ENCODE peak calls at places on chromosomes 3 and 15, in five cellular contexts. One of them, this sample, is unnamed.

GRCh38 chr3:171001957-171002694 is 24.4 kb downstream of the SLC2A2 start:
- DNase-seq in progenitor cell of endocrine pancreas: no peak
- DNase-seq in prostate gland: no peak
- DNase-seq in K562: no peak
- DNase-seq in RWPE2: no peak
- DNase-seq in this sample: no peak

GRCh38 chr15:52233405-52233804 is 42.2 kb upstream of the GNB5 start:
- DNase-seq in progenitor cell of endocrine pancreas: no peak
- DNase-seq in prostate gland: no peak
- DNase-seq in K562: no peak
- DNase-seq in RWPE2: no peak
- DNase-seq in this sample: no peak

GRCh38 chr3:43621406-43621973 is 321 bp downstream of the ANO10 start:
- DNase-seq in progenitor cell of endocrine pancreas: peak; percentile 17
- DNase-seq in prostate gland: peak; percentile 40
- DNase-seq in K562: no peak
- DNase-seq in RWPE2: peak; percentile 62
- DNase-seq in this sample: no peak

GRCh38 chr3:119731545-119732343 is 28.9 kb downstream of the CFAP91 start:
- DNase-seq in progenitor cell of endocrine pancreas: no peak
- DNase-seq in prostate gland: no peak
- DNase-seq in K562: no peak
- DNase-seq in RWPE2: no peak
- DNase-seq in this sample: no peak

GRCh38 chr3:129421236-129421883 is 7.1 kb downstream of the EFCAB12 start:
- DNase-seq in progenitor cell of endocrine pancreas: no peak
- DNase-seq in prostate gland: no peak
- DNase-seq in K562: no peak
- DNase-seq in RWPE2: no peak
- DNase-seq in this sample: no peak

GRCh38 chr3:51888463-51889105 is 13.2 kb upstream of the IQCF5 start:
- DNase-seq in progenitor cell of endocrine pancreas: no peak
- DNase-seq in prostate gland: no peak
- DNase-seq in K562: peak; percentile 77
- DNase-seq in RWPE2: no peak
- DNase-seq in this sample: no peak

GRCh38 chr3:185250247-185250646 is 3.6 kb downstream of the EHHADH start:
- DNase-seq in progenitor cell of endocrine pancreas: no peak
- DNase-seq in prostate gland: no peak
- DNase-seq in K562: no peak
- DNase-seq in RWPE2: no peak
- DNase-seq in this sample: no peak

GRCh38 chr15:56608140-56608778 is 125.0 kb downstream of the ZNF280D start:
- DNase-seq in progenitor cell of endocrine pancreas: no peak
- DNase-seq in prostate gland: no peak
- DNase-seq in K562: no peak
- DNase-seq in RWPE2: no peak
- DNase-seq in this sample: no peak

GRCh38 chr3:70096376-70097055 is 97.0 kb downstream of the SAMMSON start:
- DNase-seq in progenitor cell of endocrine pancreas: no peak
- DNase-seq in prostate gland: no peak
- DNase-seq in K562: no peak
- DNase-seq in RWPE2: no peak
- DNase-seq in this sample: no peak

GRCh38 chr3:72639736-72640135 is 208.5 kb downstream of the SHQ1 start:
- DNase-seq in progenitor cell of endocrine pancreas: no peak
- DNase-seq in prostate gland: no peak
- DNase-seq in K562: no peak
- DNase-seq in RWPE2: no peak
- DNase-seq in this sample: no peak

GRCh38 chr3:154175041-154175440 is 53.9 kb downstream of the ARHGEF26 start:
- DNase-seq in progenitor cell of endocrine pancreas: no peak
- DNase-seq in prostate gland: no peak
- DNase-seq in K562: no peak
- DNase-seq in RWPE2: no peak
- DNase-seq in this sample: no peak

GRCh38 chr3:27659279-27660021 is 62.7 kb downstream of the EOMES start:
- DNase-seq in progenitor cell of endocrine pancreas: peak; percentile 28
- DNase-seq in prostate gland: peak; percentile 25
- DNase-seq in K562: peak; percentile 70
- DNase-seq in RWPE2: no peak
- DNase-seq in this sample: no peak

GRCh38 chr15:51105430-51106016 is 10.8 kb upstream of the TNFAIP8L3 start:
- DNase-seq in progenitor cell of endocrine pancreas: no peak
- DNase-seq in prostate gland: no peak
- DNase-seq in K562: no peak
- DNase-seq in RWPE2: no peak
- DNase-seq in this sample: no peak

GRCh38 chr3:154758109-154758868 is 321.8 kb upstream of the MME start:
- DNase-seq in progenitor cell of endocrine pancreas: no peak
- DNase-seq in prostate gland: peak; percentile 17
- DNase-seq in K562: no peak
- DNase-seq in RWPE2: no peak
- DNase-seq in this sample: peak; percentile 74

GRCh38 chr15:56871867-56872266 is 46.6 kb upstream of the TCF12 start:
- DNase-seq in progenitor cell of endocrine pancreas: no peak
- DNase-seq in prostate gland: no peak
- DNase-seq in K562: no peak
- DNase-seq in RWPE2: no peak
- DNase-seq in this sample: no peak

GRCh38 chr3:132543016-132543739 is 53.9 kb upstream of the ACKR4 start:
- DNase-seq in progenitor cell of endocrine pancreas: no peak
- DNase-seq in prostate gland: no peak
- DNase-seq in K562: no peak
- DNase-seq in RWPE2: no peak
- DNase-seq in this sample: no peak

GRCh38 chr15:76377751-76378150 is 41.2 kb downstream of the ISL2 start:
- DNase-seq in progenitor cell of endocrine pancreas: no peak
- DNase-seq in prostate gland: no peak
- DNase-seq in K562: no peak
- DNase-seq in RWPE2: no peak
- DNase-seq in this sample: no peak

GRCh38 chr15:66454143-66454542 is 43.4 kb downstream of the SNAPC5 start:
- DNase-seq in progenitor cell of endocrine pancreas: no peak
- DNase-seq in prostate gland: no peak
- DNase-seq in K562: no peak
- DNase-seq in RWPE2: no peak
- DNase-seq in this sample: no peak

DNA sequence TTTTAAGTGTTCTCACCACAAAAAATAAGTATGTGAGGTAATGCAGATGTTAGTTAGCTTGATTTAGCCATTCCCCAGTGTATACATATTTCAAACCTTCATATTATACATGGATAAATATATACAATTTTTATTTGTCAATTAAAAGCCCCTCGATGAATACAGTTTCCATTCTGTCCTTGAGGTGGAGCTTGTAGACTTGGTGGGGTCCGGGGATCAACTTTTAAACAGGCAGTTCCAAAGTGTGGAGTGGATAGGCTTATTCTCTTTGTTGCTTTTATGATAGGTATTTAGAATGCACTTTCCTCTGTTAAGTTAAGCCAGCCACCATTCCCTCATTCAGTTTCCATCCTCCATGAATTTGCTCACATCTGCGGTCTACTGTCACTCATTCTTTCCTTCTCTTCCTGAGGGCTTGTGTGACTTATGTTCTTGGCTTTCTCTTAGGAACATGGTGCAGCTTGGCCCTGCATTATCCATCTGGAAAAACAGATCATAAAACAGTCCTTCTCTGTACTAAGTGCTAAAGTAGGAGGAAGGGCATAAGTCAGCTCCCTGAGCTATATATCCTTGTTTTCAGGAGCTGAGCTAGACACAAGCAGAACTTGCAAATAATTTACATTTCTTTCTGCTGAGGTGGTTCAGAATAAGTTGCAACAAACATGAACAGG is 149.1 kb downstream of the NFKBIZ start:
- DNase-seq in progenitor cell of endocrine pancreas: no peak
- DNase-seq in prostate gland: no peak
- DNase-seq in K562: no peak
- DNase-seq in RWPE2: no peak
- DNase-seq in this sample: peak; percentile 22
- TF ChIP-seq CTCF in progenitor cell of endocrine pancreas: no peak
- TF ChIP-seq CTCF in prostate gland: no peak
- TF ChIP-seq CTCF in K562: no peak
- TF ChIP-seq CTCF in RWPE2: no peak
- TF ChIP-seq CTCF in this sample: no peak

GRCh38 chr3:32719335-32719734 is 34.3 kb downstream of the CNOT10 start:
- DNase-seq in progenitor cell of endocrine pancreas: no peak
- DNase-seq in prostate gland: no peak
- DNase-seq in K562: no peak
- DNase-seq in RWPE2: no peak
- DNase-seq in this sample: no peak
- TF ChIP-seq CTCF in progenitor cell of endocrine pancreas: peak; percentile 10
- TF ChIP-seq CTCF in prostate gland: no peak
- TF ChIP-seq CTCF in K562: no peak
- TF ChIP-seq CTCF in RWPE2: no peak
- TF ChIP-seq CTCF in this sample: no peak

DNA sequence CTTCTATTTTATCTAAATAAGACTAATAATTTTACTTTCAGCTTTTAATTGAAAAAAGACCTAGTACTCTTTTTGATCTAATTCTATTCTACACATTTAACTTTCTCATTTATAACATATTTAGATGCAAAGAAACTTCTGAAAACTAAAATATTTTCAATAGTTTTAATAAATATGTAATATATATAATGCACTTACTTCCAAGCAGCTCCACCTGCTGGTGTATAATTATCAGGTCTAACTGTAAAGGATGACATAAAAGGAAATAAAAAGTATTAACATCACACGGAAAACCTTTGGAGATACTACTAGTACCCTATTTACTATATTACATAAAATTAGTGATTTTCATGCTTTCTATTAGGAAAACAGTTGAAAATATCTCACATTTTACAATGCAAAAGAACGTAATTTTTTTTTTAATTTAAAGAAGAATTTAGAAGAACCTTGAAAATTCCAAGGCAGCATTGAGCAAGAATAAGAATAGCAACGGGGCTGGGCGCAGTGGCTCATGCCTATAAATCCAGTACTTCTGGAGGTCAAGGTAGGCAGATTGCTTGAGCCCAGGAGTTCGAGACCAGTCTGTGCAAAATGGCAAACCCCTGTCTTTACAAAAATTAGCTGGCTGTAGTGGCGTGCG is 10.2 kb downstream of the PLSCR5 start:
- DNase-seq in progenitor cell of endocrine pancreas: no peak
- DNase-seq in prostate gland: no peak
- DNase-seq in K562: no peak
- DNase-seq in RWPE2: no peak
- DNase-seq in this sample: no peak
- TF ChIP-seq CTCF in progenitor cell of endocrine pancreas: peak; percentile 58
- TF ChIP-seq CTCF in prostate gland: peak; percentile 14
- TF ChIP-seq CTCF in K562: peak; percentile 10
- TF ChIP-seq CTCF in RWPE2: peak; percentile 82
- TF ChIP-seq CTCF in this sample: peak; percentile 52

GRCh38 chr15:99393641-99394040 is 142.4 kb downstream of the LRRC28 start:
- DNase-seq in progenitor cell of endocrine pancreas: no peak
- DNase-seq in prostate gland: no peak
- DNase-seq in K562: no peak
- DNase-seq in RWPE2: no peak
- DNase-seq in this sample: no peak

GRCh38 chr15:99386429-99386828 is 135.1 kb downstream of the LRRC28 start:
- DNase-seq in progenitor cell of endocrine pancreas: no peak
- DNase-seq in prostate gland: no peak
- DNase-seq in K562: no peak
- DNase-seq in RWPE2: no peak
- DNase-seq in this sample: no peak

GRCh38 chr15:99385865-99386264 is 134.6 kb downstream of the LRRC28 start:
- DNase-seq in progenitor cell of endocrine pancreas: no peak
- DNase-seq in prostate gland: peak; percentile 23
- DNase-seq in K562: no peak
- DNase-seq in RWPE2: no peak
- DNase-seq in this sample: peak; percentile 81

GRCh38 chr15:99387769-99388168 is 136.5 kb downstream of the LRRC28 start:
- DNase-seq in progenitor cell of endocrine pancreas: no peak
- DNase-seq in prostate gland: no peak
- DNase-seq in K562: no peak
- DNase-seq in RWPE2: no peak
- DNase-seq in this sample: no peak

DNA sequence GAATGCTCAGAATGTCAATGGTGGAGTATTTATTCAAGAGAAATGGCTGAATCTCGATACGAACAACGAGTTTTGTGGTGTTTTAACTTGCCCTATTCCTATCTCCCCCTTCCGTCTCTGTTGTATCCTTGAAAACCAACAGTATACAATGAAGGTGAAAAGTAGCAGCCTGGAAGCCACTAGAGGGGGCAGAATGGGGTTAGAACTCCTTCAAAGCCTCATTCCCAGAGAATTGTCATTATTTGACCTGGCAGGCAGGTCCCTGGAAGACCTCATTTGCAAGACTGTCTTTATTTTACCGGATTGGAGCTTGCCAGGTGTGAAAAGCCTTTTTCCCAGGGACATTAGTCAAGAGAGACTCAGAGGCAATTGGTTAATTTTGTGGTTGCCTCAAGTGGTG is 139.4 kb downstream of the LRRC28 start:
- DNase-seq in progenitor cell of endocrine pancreas: no peak
- DNase-seq in prostate gland: no peak
- DNase-seq in K562: no peak
- DNase-seq in RWPE2: no peak
- DNase-seq in this sample: no peak
- TF ChIP-seq CTCF in progenitor cell of endocrine pancreas: no peak
- TF ChIP-seq CTCF in prostate gland: no peak
- TF ChIP-seq CTCF in K562: no peak
- TF ChIP-seq CTCF in RWPE2: no peak
- TF ChIP-seq CTCF in this sample: no peak

GRCh38 chr3:37986479-37987314 is 3.9 kb upstream of the VILL start:
- DNase-seq in progenitor cell of endocrine pancreas: peak; percentile 73
- DNase-seq in prostate gland: peak; percentile 91
- DNase-seq in K562: peak; percentile 99
- DNase-seq in RWPE2: peak; percentile 63
- DNase-seq in this sample: peak; percentile 92

GRCh38 chr3:37982351-37982750 is 8.2 kb upstream of the VILL start:
- DNase-seq in progenitor cell of endocrine pancreas: no peak
- DNase-seq in prostate gland: no peak
- DNase-seq in K562: no peak
- DNase-seq in RWPE2: no peak
- DNase-seq in this sample: no peak

GRCh38 chr3:37984051-37984450 is 6.5 kb upstream of the VILL start:
- DNase-seq in progenitor cell of endocrine pancreas: no peak
- DNase-seq in prostate gland: peak; percentile 57
- DNase-seq in K562: no peak
- DNase-seq in RWPE2: no peak
- DNase-seq in this sample: no peak

GRCh38 chr3:37985637-37986320 is 4.8 kb upstream of the VILL start:
- DNase-seq in progenitor cell of endocrine pancreas: no peak
- DNase-seq in prostate gland: peak; percentile 92
- DNase-seq in K562: no peak
- DNase-seq in RWPE2: no peak
- DNase-seq in this sample: peak; percentile 74

GRCh38 chr3:37984596-37984995 is 6.0 kb upstream of the VILL start:
- DNase-seq in progenitor cell of endocrine pancreas: no peak
- DNase-seq in prostate gland: no peak
- DNase-seq in K562: no peak
- DNase-seq in RWPE2: no peak
- DNase-seq in this sample: no peak
- TF ChIP-seq CTCF in progenitor cell of endocrine pancreas: no peak
- TF ChIP-seq CTCF in prostate gland: no peak
- TF ChIP-seq CTCF in K562: no peak
- TF ChIP-seq CTCF in RWPE2: no peak
- TF ChIP-seq CTCF in this sample: no peak